ENCODE peak calls at places on chromosomes 16 and 17, in five cellular contexts. R is stomach, A is ovary, J is spleen, Z is GM12891. F is an unnamed sample.
A peak's percentile ranks its signal among the peaks of the same experiment; 100 is the strongest.

GRCh38 chr16:12090162-12090552 is 113.6 kb downstream of the SNX29 start:
- DNase-seq in R (no peak), Z (no peak), J (peak; percentile 68), A (peak; percentile 45), F (no peak)

GRCh38 chr17:31398381-31399275 is 7.2 kb downstream of the RAB11FIP4 start:
- DNase-seq in J (peak; percentile 38), R (no peak), A (no peak), Z (no peak), F (no peak)

GRCh38 chr17:43734376-43734775 is 24.2 kb downstream of the SOST start:
- DNase-seq in A (no peak), Z (no peak), R (no peak), J (no peak), F (no peak)

GRCh38 chr16:51155901-51156810 is 5.1 kb upstream of the SALL1 start:
- DNase-seq in R (no peak), A (peak; percentile 47), J (no peak), Z (no peak), F (no peak)

GRCh38 chr17:41126412-41126811 is 2.4 kb upstream of the KRTAP4-12 start:
- DNase-seq in Z (no peak), A (no peak), J (no peak), R (no peak), F (no peak)

GRCh38 chr17:31394544-31394943 is 3.1 kb downstream of the RAB11FIP4 start:
- DNase-seq in R (peak; percentile 53), J (peak; percentile 61), A (peak; percentile 81), Z (peak; percentile 54), F (peak; percentile 43)

GRCh38 chr16:4200781-4201137 is 41.1 kb downstream of the SRL start:
- DNase-seq in R (no peak), Z (no peak), A (no peak), J (no peak), F (no peak)

GRCh38 chr16:87854053-87854906 is 15.0 kb downstream of the SLC7A5 start:
- DNase-seq in R (no peak), J (peak; percentile 82), A (peak; percentile 29), Z (no peak), F (peak; percentile 97)

GRCh38 chr17:47941998-47942490 is 673 bp downstream of the PNPO start:
- DNase-seq in R (no peak), Z (no peak), J (no peak), A (no peak), F (peak; percentile 46)

GRCh38 chr16:85718682-85719081 is 29.9 kb upstream of the GINS2 start:
- DNase-seq in Z (no peak), R (peak; percentile 34), A (no peak), J (no peak), F (peak; percentile 61)

GRCh38 chr16:88383401-88384221 is 852 bp downstream of the ZNF469 start:
- DNase-seq in R (peak; percentile 43), A (peak; percentile 72), Z (no peak), J (peak; percentile 80), F (peak; percentile 24)

GRCh38 chr17:82859431-82860403 is 19.9 kb upstream of the ZNF750 start:
- DNase-seq in R (no peak), A (no peak), J (peak; percentile 92), Z (peak; percentile 68), F (peak; percentile 68)

GRCh38 chr16:10992112-10992511 is 47.7 kb downstream of the CLEC16A start:
- DNase-seq in J (no peak), R (no peak), Z (no peak), A (no peak), F (no peak)

GRCh38 chr17:50421308-50422031 is 4.5 kb upstream of the ACSF2 start:
- DNase-seq in R (no peak), J (no peak), A (no peak), Z (no peak), F (peak; percentile 57)

GRCh38 chr16:67428146-67428731 is 2.7 kb upstream of the HSD11B2 start:
- DNase-seq in A (peak; percentile 88), J (peak; percentile 89), R (peak; percentile 85), Z (peak; percentile 68), F (peak; percentile 74)

GRCh38 chr17:3935825-3936355 is 19.6 kb upstream of the P2RX1 start:
- DNase-seq in A (no peak), J (no peak), R (no peak), Z (no peak), F (no peak)

GRCh38 chr17:36856169-36856568 is 81.1 kb upstream of the LHX1 start:
- DNase-seq in J (no peak), A (no peak), R (peak; percentile 41), Z (no peak), F (no peak)

GRCh38 chr17:82031885-82032627 is 578 bp downstream of the RAC3 start:
- DNase-seq in Z (peak; percentile 64), J (no peak), A (no peak), R (peak; percentile 74), F (peak; percentile 60)

GRCh38 chr16:28282045-28282444 is 10.3 kb upstream of the SBK1 start:
- DNase-seq in A (no peak), J (no peak), R (no peak), Z (no peak), F (no peak)

GRCh38 chr17:34798581-34798980 is 162.7 kb downstream of the CCT6B start:
- DNase-seq in R (no peak), J (no peak), Z (no peak), A (no peak), F (no peak)

GRCh38 chr16:57624806-57625500 is 3.5 kb upstream of the ADGRG1 start:
- DNase-seq in Z (no peak), J (peak; percentile 58), A (no peak), R (no peak), F (no peak)

GRCh38 chr16:50747206-50747956 is 5.5 kb downstream of the CYLD start:
- DNase-seq in R (no peak), A (no peak), J (no peak), Z (no peak), F (peak; percentile 37)

GRCh38 chr16:55555436-55555835 is 11.0 kb upstream of the CAPNS2 start:
- DNase-seq in R (no peak), Z (no peak), J (no peak), A (no peak), F (no peak)

GRCh38 chr17:65975878-65976277 is 216.1 kb downstream of the CEP112 start:
- DNase-seq in J (no peak), Z (no peak), R (no peak), A (no peak), F (no peak)

GRCh38 chr16:85461814-85462404 is 151.2 kb upstream of the GSE1 start:
- DNase-seq in J (no peak), R (no peak), Z (no peak), A (peak; percentile 70), F (peak; percentile 75)

GRCh38 chr16:49442805-49443204 is 69.2 kb downstream of the C16orf78 start:
- DNase-seq in R (no peak), Z (no peak), A (no peak), J (peak; percentile 57), F (no peak)

GRCh38 chr16:28603381-28604185 is 6.3 kb downstream of the SULT1A1 start:
- DNase-seq in R (no peak), Z (no peak), J (peak; percentile 75), A (no peak), F (no peak)

GRCh38 chr16:9954181-9954580 is 228.0 kb downstream of the GRIN2A start:
- DNase-seq in J (no peak), Z (no peak), R (no peak), A (no peak), F (no peak)

GRCh38 chr16:65375651-65376050 is 253.8 kb upstream of the CDH11 start:
- DNase-seq in Z (no peak), R (no peak), J (no peak), A (no peak), F (no peak)

GRCh38 chr16:64180136-64180900 is 941.5 kb downstream of the CDH11 start:
- DNase-seq in J (no peak), Z (no peak), R (no peak), A (no peak), F (no peak)

GRCh38 chr17:70190959-70191805 is 21.9 kb downstream of the KCNJ2 start:
- DNase-seq in Z (no peak), A (no peak), J (no peak), R (peak; percentile 36), F (no peak)

GRCh38 chr17:44197980-44198720 is 1.5 kb downstream of the ATXN7L3 start:
- DNase-seq in A (peak; percentile 48), R (no peak), Z (peak; percentile 65), J (peak; percentile 83), F (peak; percentile 70)

GRCh38 chr17:67496286-67496685 is 119.2 kb downstream of the PITPNC1 start:
- DNase-seq in R (no peak), Z (no peak), J (no peak), A (no peak), F (no peak)

GRCh38 chr17:74211141-74211928 is 2.0 kb upstream of the TTYH2 start:
- DNase-seq in R (no peak), J (no peak), A (no peak), Z (no peak), F (no peak)

DNA sequence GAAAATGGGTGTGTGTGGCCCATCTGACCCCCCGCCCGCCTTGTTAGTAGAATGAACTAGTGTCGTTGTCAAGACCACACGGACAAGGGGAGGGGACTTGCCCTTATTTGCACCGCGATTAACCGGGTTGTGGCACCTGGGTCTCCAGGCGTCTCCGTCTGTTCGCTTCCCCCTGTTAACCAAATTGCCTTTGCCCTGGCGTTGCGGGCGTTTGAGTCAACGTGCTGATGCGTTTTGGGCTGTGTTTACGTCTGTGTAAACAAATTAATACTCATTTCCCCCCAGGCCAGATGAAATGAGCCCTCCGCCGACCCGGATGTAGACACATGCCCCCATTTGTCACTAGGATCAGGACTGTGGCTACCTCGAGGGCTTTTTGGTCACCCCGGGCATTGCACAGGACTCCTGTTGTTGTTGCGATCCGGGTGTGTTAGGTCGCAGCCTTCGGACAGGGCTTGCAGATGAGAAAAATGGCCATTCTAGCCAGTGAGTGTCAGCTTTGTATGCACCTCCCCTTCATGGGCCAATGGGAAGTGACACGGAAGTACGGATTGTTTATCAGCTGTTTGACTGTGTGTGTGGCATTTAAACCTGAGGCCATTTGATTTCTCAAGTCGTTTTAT is 906 bp downstream of the RBL2 start:
- DNase-seq in R (peak; percentile 79), A (peak; percentile 71), Z (peak; percentile 49), J (no peak), F (peak; percentile 92)
- TF ChIP-seq POLR2A in R (no peak), A (peak; percentile 21), Z (no peak), J (peak; percentile 51), F (peak; percentile 64)

GRCh38 chr17:28071179-28071578 is 28.7 kb downstream of the NLK start:
- DNase-seq in A (no peak), J (no peak), R (no peak), Z (no peak), F (no peak)

GRCh38 chr17:28065706-28066105 is 23.2 kb downstream of the NLK start:
- DNase-seq in R (no peak), Z (no peak), A (no peak), J (no peak), F (no peak)
- TF ChIP-seq POLR2A in R (no peak), Z (no peak), A (no peak), J (no peak), F (no peak)

GRCh38 chr16:31458073-31458834 is 1.0 kb upstream of the ARMC5 start:
- DNase-seq in Z (peak; percentile 59), J (peak; percentile 94), A (peak; percentile 60), R (peak; percentile 57), F (no peak)
- TF ChIP-seq POLR2A in Z (peak; percentile 42), J (no peak), A (no peak), R (no peak), F (peak; percentile 39)

DNA sequence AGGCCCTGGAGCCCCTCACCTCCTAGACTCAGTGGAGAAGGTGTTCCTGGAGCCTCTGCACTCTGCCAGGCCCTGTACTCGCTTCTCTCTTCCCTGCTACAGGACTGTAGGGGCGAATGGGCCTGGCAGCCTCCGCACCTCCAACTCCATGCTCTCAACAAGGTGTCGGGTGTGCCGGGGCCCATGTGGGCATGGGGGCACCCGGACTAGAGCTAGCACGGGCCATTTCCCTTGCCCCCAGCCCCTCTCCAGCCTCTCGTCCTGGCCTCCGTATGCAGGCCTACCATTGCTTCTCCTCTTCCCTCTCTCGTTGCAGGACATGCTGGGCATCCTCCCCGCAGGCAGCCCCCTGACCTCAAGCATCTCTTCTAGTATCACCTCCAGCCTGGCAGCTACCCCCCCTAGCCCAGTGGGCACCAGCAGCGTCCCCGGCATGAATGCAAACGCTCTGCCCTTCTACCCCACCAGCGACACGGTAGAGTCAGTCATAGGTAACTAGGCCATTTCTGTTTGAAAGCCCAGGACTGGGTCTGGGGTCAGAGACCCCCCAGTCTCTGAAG is 25.8 kb downstream of the UNC13D start:
- DNase-seq in R (no peak), J (no peak), Z (no peak), A (no peak), F (no peak)
- TF ChIP-seq POLR2A in R (no peak), J (no peak), Z (no peak), A (no peak), F (no peak)